ENCODE peak calls at places on chromosomes 1 and 21, in six cellular contexts. S, M, X, U, C and I are unnamed samples.

GRCh38 chr1:206856674-206857464 is 8.6 kb upstream of the IL20 start:
- DNase-seq in S (no peak), C (no peak), U (peak), M (peak), X (no peak), I (no peak)

GRCh38 chr1:56326056-56326455 is 253.3 kb downstream of the PLPP3 start:
- DNase-seq in U (no peak), C (peak), S (no peak), M (no peak), X (no peak), I (no peak)

GRCh38 chr21:41864311-41865001 is 14.7 kb downstream of the PRDM15 start:
- DNase-seq in M (no peak), X (no peak), U (peak), C (no peak), S (no peak), I (no peak)

GRCh38 chr1:107434379-107434728 is 293.5 kb downstream of the NTNG1 start:
- DNase-seq in X (no peak), C (no peak), M (no peak), U (peak), S (no peak), I (no peak)

GRCh38 chr1:41891403-41891896 is 27.3 kb downstream of the HIVEP3 start:
- DNase-seq in S (no peak), X (peak), M (peak), C (peak), U (peak), I (peak)

GRCh38 chr1:172144445-172145060 is 275.9 kb upstream of the C1orf105 start:
- DNase-seq in C (peak), X (peak), M (no peak), U (no peak), S (peak), I (no peak)

GRCh38 chr1:185811062-185811709 is 77.0 kb downstream of the HMCN1 start:
- DNase-seq in C (no peak), M (no peak), X (no peak), S (no peak), U (no peak), I (no peak)

GRCh38 chr1:29753771-29754607 is 517.7 kb downstream of the PTPRU start:
- DNase-seq in C (no peak), S (no peak), X (peak), U (no peak), M (no peak), I (no peak)

GRCh38 chr1:104466068-104466467 is 716.4 kb downstream of the AMY1C start:
- DNase-seq in X (no peak), M (no peak), C (no peak), U (no peak), S (no peak), I (no peak)

GRCh38 chr1:99766378-99766800 is at the start of gene FRRS1:
- DNase-seq in X (peak), U (peak), M (peak), C (peak), S (peak), I (peak)

GRCh38 chr1:212166296-212167039 is 118.7 kb upstream of the PPP2R5A start:
- DNase-seq in M (no peak), U (no peak), C (no peak), X (no peak), S (no peak), I (no peak)

GRCh38 chr1:224271106-224271505 is 58.9 kb downstream of the NVL start:
- DNase-seq in C (no peak), X (no peak), S (no peak), M (no peak), U (no peak), I (no peak)

GRCh38 chr1:36920371-36920770 is 113.9 kb downstream of the GRIK3 start:
- DNase-seq in C (no peak), M (no peak), X (no peak), U (no peak), S (no peak), I (no peak)

GRCh38 chr1:17858027-17858426 is 102.9 kb downstream of the ACTL8 start:
- DNase-seq in S (no peak), X (no peak), U (no peak), C (peak), M (no peak), I (no peak)

GRCh38 chr1:226444901-226445300 is 37.0 kb upstream of the PARP1 start:
- DNase-seq in U (peak), C (no peak), S (no peak), M (peak), X (peak), I (peak)

GRCh38 chr1:196516373-196516772 is 91.9 kb downstream of the KCNT2 start:
- DNase-seq in C (no peak), U (no peak), M (no peak), S (no peak), X (no peak), I (no peak)

GRCh38 chr1:186559601-186560116 is 98.7 kb upstream of the PDC start:
- DNase-seq in M (no peak), U (peak), X (no peak), C (peak), S (peak), I (no peak)

GRCh38 chr1:41461790-41462679 is 22.4 kb downstream of the EDN2 start:
- DNase-seq in X (peak), C (peak), U (no peak), S (no peak), M (no peak), I (no peak)

GRCh38 chr1:176382163-176382562 is 80.8 kb upstream of the PAPPA2 start:
- DNase-seq in S (no peak), X (no peak), C (no peak), U (no peak), M (no peak), I (no peak)

GRCh38 chr1:84936116-84936810 is 43.3 kb upstream of the LPAR3 start:
- DNase-seq in C (peak), M (no peak), X (peak), U (no peak), S (peak), I (peak)
- TF ChIP-seq CTCF in C (peak), M (peak), X (peak), U (peak), S (peak), I (peak)

GRCh38 chr1:67700692-67701410 is 15.8 kb downstream of the GADD45A start:
- DNase-seq in S (no peak), X (no peak), U (no peak), C (peak), M (no peak), I (peak)
- TF ChIP-seq CTCF in S (peak), X (no peak), U (no peak), C (peak), M (no peak), I (no peak)

GRCh38 chr1:214107322-214108096 is 119.7 kb downstream of the PROX1 start:
- DNase-seq in U (no peak), M (no peak), S (no peak), X (peak), C (peak), I (no peak)

GRCh38 chr1:214106375-214106774 is 118.6 kb downstream of the PROX1 start:
- DNase-seq in C (no peak), S (no peak), M (no peak), U (no peak), X (no peak), I (no peak)

GRCh38 chr1:214116258-214116657 is 128.5 kb downstream of the PROX1 start:
- DNase-seq in C (peak), U (no peak), X (no peak), S (no peak), M (no peak), I (no peak)

GRCh38 chr1:214108097-214108446 is 120.3 kb downstream of the PROX1 start:
- DNase-seq in X (no peak), S (no peak), C (no peak), U (no peak), M (no peak), I (no peak)

DNA sequence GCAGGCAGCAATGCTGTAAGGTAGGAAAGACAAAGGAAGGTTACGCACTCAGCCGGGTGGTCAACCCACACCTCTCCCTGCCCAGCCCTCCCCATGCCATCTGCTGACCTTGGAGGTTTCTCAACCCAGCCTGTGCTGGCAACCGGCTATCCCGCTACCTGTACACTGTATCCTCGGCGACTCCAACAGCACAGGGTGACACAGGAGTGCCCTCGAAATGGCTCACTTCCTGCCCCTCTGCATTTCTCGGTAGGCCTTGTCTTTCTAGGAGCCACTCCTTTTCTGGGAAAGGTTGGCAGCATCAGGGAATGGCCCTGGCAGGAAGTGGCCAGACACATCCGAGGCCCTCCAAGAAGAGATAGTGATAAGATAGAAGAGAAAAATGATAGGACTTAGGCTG is 124.0 kb downstream of the PROX1 start:
- DNase-seq in S (no peak), X (no peak), M (no peak), U (no peak), C (no peak), I (no peak)
- TF ChIP-seq CTCF in S (no peak), X (no peak), M (no peak), U (no peak), C (no peak), I (no peak)

GRCh38 chr1:26999440-26999987 is 6.0 kb downstream of the TRNP1 start:
- DNase-seq in X (no peak), S (peak), U (no peak), M (no peak), C (peak), I (no peak)
- TF ChIP-seq CTCF in X (no peak), S (peak), U (no peak), M (no peak), C (no peak), I (no peak)

GRCh38 chr1:240294566-240294965 is 202.9 kb downstream of the FMN2 start:
- DNase-seq in S (no peak), U (no peak), C (no peak), X (no peak), M (no peak), I (no peak)
- TF ChIP-seq CTCF in S (no peak), U (no peak), C (no peak), X (no peak), M (no peak), I (no peak)

DNA sequence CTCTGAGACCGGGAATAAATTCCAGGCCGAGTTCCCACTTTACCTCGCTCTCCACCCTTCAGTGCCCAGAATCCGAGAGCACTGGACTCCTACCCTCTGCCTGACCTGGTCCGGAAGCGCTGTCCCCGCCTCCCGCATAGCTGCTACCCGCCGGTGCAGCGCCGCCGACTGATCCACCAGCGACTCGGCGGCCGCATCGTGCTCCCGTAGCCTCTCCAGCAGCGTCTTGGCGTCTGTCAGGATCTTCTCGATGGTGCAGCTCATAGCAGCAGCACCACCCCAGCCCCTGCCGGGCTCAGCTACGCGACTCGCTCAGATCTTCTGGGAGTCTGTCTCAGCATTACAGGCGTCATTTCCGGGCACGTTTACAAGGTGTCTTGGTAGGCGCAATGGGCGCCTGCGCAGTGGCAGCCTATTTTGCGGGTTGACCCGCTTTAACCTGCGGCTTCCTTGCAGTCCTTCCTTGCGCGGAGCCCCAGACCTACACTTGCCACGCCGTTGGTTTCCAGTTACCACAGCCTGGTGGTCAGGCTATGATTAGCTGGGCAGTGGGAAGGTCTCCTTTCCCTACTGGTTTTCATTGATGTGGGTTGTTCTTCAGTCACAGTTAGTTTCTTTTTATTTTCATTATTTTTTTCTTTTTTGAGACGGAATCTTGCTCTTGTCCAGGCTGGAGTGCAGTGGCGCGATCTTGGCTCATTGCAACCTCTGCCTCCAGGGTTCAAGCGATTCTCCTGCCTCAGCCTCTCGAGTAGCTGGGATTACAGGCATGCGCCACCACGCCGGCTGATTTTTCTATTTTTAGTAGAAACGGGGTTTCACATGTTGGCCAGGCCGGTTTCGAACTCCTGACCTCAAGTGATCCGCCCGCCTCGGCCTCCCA is at the start of gene SIKE1:
- DNase-seq in S (peak), U (peak), C (peak), M (peak), X (peak), I (peak)
- TF ChIP-seq CTCF in S (no peak), U (no peak), C (no peak), M (no peak), X (no peak), I (no peak)